ENCODE peak calls at places on chromosomes 11 and 22, in six cellular contexts. L, X, R, J, S and E are unnamed samples.

GRCh38 chr11:96396637-96397036 is 6.8 kb downstream of the JRKL start:
- DNase-seq in L (no peak), X (no peak), R (no peak), J (no peak), S (no peak), E (no peak)

GRCh38 chr11:45038923-45039322 is 88.2 kb upstream of the TP53I11 start:
- DNase-seq in L (no peak), X (no peak), R (no peak), J (no peak), S (no peak), E (no peak)

GRCh38 chr11:11966826-11967668 is 41.4 kb downstream of the DKK3 start:
- DNase-seq in L (peak; percentile 65), X (peak; percentile 77), R (peak; percentile 74), J (peak; percentile 51), S (peak; percentile 64), E (peak; percentile 54)

GRCh38 chr11:70757241-70757640 is 358.9 kb downstream of the CTTN start:
- DNase-seq in L (no peak), X (no peak), R (no peak), J (no peak), S (no peak), E (no peak)

GRCh38 chr11:8354622-8355417 is 91.1 kb upstream of the LMO1 start:
- DNase-seq in L (no peak), X (no peak), R (no peak), J (no peak), S (no peak), E (no peak)

GRCh38 chr22:49992921-49993648 is 19.5 kb downstream of the IL17REL start:
- DNase-seq in L (peak; percentile 57), X (peak; percentile 91), R (peak; percentile 77), J (peak; percentile 27), S (peak; percentile 74), E (no peak)

GRCh38 chr11:19232910-19233503 is 7.7 kb downstream of the E2F8 start:
- DNase-seq in L (peak; percentile 51), X (no peak), R (no peak), J (peak; percentile 60), S (no peak), E (peak; percentile 78)

GRCh38 chr22:32949719-32950118 is 108.5 kb downstream of the SYN3 start:
- DNase-seq in L (peak; percentile 60), X (no peak), R (peak; percentile 34), J (no peak), S (no peak), E (no peak)

GRCh38 chr11:102158151-102158734 is 48.0 kb downstream of the YAP1 start:
- DNase-seq in L (no peak), X (no peak), R (no peak), J (no peak), S (no peak), E (no peak)

GRCh38 chr11:129436573-129436972 is 60.9 kb downstream of the BARX2 start:
- DNase-seq in L (no peak), X (no peak), R (no peak), J (no peak), S (peak; percentile 33), E (no peak)

GRCh38 chr11:110951609-110952008 is 239.4 kb upstream of the ARHGAP20 start:
- DNase-seq in L (no peak), X (no peak), R (no peak), J (no peak), S (no peak), E (no peak)

GRCh38 chr22:33438273-33438672 is 380.1 kb upstream of the SYN3 start:
- DNase-seq in L (peak; percentile 45), X (peak; percentile 63), R (peak; percentile 32), J (peak; percentile 93), S (no peak), E (peak; percentile 4)

GRCh38 chr11:78216571-78217287 is 28.0 kb downstream of the USP35 start:
- DNase-seq in L (no peak), X (no peak), R (no peak), J (no peak), S (no peak), E (peak; percentile 23)

GRCh38 chr11:112165049-112165448 is 1.2 kb upstream of the IL18 start:
- DNase-seq in L (no peak), X (no peak), R (no peak), J (no peak), S (no peak), E (no peak)
- H3K27ac ChIP-seq in L (no peak overlapping the region), X (no peak overlapping the region), R (peak overlapping the region; percentile 0), J (no peak overlapping the region), S (no peak overlapping the region), E (no peak overlapping the region)

DNA sequence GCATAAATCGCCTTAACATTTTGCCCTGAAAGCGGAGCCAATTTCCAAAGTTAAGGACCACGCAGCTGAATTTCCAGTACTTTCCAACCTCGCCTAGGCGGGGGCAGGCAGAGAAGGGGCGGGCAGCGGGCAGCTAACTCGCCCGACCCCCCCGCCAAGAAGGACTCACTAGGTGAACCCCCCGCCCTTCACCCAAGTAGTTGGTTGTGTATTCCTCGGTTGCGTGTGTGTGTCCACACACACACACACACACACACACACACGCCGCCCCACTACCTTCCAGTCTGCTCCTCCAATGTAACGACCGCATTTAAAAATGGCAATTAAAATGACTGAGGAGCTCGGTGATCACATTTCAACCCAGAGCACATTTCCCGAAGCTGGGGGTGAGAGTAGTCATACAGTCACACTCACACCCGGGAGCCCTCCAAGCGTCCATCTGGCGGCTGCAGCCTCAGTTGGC is 1.4 kb downstream of the TENM4 start:
- DNase-seq in L (peak; percentile 44), X (no peak), R (peak; percentile 27), J (no peak), S (no peak), E (peak; percentile 35)
- H3K27ac ChIP-seq in L (no peak overlapping the region), X (peak overlapping the region; percentile 81), R (peak overlapping the region; percentile 81), J (no peak overlapping the region), S (no peak overlapping the region), E (peak overlapping the region; percentile 99)

GRCh38 chr11:112801286-112802088 is 159.7 kb upstream of the NCAM1 start:
- DNase-seq in L (no peak), X (no peak), R (no peak), J (no peak), S (no peak), E (no peak)
- H3K27ac ChIP-seq in L (no peak overlapping the region), X (no peak overlapping the region), R (no peak overlapping the region), J (no peak overlapping the region), S (no peak overlapping the region), E (no peak overlapping the region)

DNA sequence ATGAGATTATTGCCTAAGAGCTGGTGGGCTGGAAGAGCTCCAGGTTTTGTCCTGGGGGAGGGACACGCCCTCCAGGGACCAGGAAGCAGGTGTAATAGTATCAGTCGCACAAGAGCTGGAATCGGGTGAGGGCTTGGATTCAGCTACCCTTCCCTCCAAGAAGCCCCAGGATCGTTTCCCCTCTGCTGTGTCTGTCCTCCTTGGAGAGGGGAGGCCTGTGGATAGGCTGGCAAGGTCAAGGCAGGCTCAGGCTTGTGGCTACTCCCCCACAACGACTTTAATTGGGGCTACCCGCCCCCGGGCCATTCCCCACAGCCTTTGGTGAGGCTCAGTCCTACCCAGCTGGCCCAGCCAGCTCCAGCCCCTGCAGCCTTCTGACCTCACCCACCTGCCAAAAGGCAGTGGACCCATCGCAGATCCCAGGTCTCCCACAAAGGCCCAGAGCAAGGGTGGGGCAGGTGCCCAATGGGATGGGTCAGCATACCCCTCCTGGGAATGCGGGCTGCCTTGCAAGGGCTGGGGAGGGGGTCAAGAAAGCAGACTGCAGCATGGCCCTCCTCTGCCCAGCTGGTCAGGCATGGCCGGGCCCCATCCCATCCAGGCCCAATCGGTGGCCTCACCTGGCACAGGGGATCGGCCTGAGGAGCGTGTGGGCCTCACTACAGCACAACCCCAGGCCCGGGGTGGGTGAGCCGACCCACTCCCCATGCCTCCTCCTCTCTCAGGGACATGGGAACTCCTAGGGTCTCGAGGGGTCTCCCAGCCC is 1.0 kb downstream of the CTSD start:
- DNase-seq in L (no peak), X (no peak), R (peak; percentile 71), J (no peak), S (no peak), E (peak; percentile 89)
- H3K27ac ChIP-seq in L (no peak overlapping the region), X (peak overlapping the region; percentile 96), R (peak overlapping the region; percentile 72), J (no peak overlapping the region), S (no peak overlapping the region), E (peak overlapping the region; percentile 93)

DNA sequence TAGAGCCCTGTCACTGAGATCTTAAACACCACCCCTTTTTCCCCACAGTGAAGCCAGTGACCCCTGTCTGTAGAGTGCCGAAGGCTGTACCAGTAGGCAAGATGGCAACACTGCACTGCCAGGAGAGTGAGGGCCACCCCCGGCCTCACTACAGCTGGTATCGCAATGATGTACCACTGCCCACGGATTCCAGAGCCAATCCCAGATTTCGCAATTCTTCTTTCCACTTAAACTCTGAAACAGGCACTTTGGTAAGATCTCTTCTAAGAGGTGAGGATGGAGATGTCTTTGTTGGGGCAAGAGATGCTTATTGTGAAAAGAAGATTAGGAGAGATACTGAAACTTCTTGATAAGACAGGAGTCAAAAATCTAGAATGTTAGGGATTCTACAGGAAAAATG is 75.9 kb downstream of the JAM3 start:
- DNase-seq in L (no peak), X (no peak), R (no peak), J (no peak), S (no peak), E (no peak)
- H3K27ac ChIP-seq in L (no peak overlapping the region), X (no peak overlapping the region), R (no peak overlapping the region), J (no peak overlapping the region), S (no peak overlapping the region), E (no peak overlapping the region)

GRCh38 chr11:100833276-100833675 is 146.2 kb downstream of the ARHGAP42 start:
- DNase-seq in L (no peak), X (no peak), R (no peak), J (no peak), S (no peak), E (no peak)

GRCh38 chr11:100831929-100832480 is 144.9 kb downstream of the ARHGAP42 start:
- DNase-seq in L (peak; percentile 60), X (no peak), R (no peak), J (peak; percentile 4), S (no peak), E (no peak)

GRCh38 chr11:100830295-100830694 is 143.2 kb downstream of the ARHGAP42 start:
- DNase-seq in L (peak; percentile 51), X (no peak), R (peak; percentile 18), J (peak; percentile 24), S (no peak), E (no peak)

GRCh38 chr11:100832851-100833250 is 145.8 kb downstream of the ARHGAP42 start:
- DNase-seq in L (no peak), X (no peak), R (no peak), J (no peak), S (no peak), E (no peak)

DNA sequence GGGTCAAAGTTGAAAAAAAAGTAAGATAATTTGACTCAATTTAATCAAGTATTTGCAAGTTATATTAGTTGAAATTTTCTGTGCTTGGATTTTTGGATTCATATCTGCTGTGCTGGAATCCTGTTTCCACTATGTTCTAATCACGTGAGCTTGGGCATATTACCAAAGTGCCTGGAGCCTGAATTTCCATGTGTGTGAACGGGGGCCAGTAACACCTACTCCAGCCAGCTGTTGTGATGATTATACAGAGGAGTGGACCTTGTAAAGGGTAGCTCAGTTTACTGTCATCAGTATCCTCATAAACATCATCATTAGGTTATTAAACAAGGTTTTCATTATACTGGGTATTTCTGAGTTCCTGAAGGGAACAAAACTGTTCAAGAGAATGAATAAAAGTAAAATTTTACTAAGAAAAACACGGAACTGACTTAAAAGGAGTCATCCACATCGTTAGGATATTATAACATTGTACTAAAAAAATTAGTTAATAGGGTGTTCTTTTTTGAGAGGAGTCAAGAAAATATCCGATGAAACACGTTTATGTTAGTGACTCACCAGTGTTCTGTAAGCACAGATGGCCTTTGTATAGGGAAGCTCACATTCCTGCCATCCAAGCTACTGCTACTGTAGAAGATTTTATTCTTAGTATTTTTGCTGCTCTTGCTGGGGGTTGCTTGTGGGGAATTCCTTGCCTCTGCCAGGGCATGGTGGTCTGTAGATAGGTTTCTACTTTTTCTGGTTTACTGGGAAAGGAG is 144.1 kb downstream of the ARHGAP42 start:
- DNase-seq in L (peak; percentile 85), X (no peak), R (peak; percentile 23), J (peak; percentile 42), S (no peak), E (peak; percentile 35)
- H3K27ac ChIP-seq in L (peak overlapping the region; percentile 92), X (no peak overlapping the region), R (peak overlapping the region; percentile 28), J (peak overlapping the region; percentile 10), S (no peak overlapping the region), E (no peak overlapping the region)